ENCODE peak calls at places on chromosomes 6 and 20, in ten cellular contexts. W is T47D, F is mucosa of gallbladder, O is choroid plexus epithelial cell, D is NCI-H774, M is activated T-cell treated with anti-CD3 and anti-CD28 coated beads for 24 hours, I is nephron progenitor cell, E is cardiac muscle cell, G is T-cell, T is T1000. V is an unnamed sample.

GRCh38 chr6:66948106-66948505 is 1241.1 kb upstream of the EYS start:
- DNase-seq in W (peak), D (no peak), I (no peak), F (no peak), E (no peak), T (no peak), M (no peak), O (peak), G (no peak), V (no peak)

GRCh38 chr6:11710968-11711643 is 67.5 kb downstream of the ADTRP start:
- DNase-seq in T (no peak), D (no peak), G (no peak), E (no peak), M (peak), I (no peak), W (no peak), O (no peak), F (no peak), V (no peak)

GRCh38 chr20:7085448-7085847 is 318.0 kb downstream of the BMP2 start:
- DNase-seq in T (no peak), D (no peak), E (peak), F (no peak), G (no peak), W (no peak), I (no peak), O (peak), M (no peak), V (no peak)

GRCh38 chr20:38001981-38002380 is 31.3 kb downstream of the TTI1 start:
- DNase-seq in M (no peak), G (peak), T (no peak), W (no peak), F (no peak), I (no peak), D (no peak), E (peak), O (peak), V (no peak)

GRCh38 chr6:186221-186965 is 105.9 kb upstream of the DUSP22 start:
- DNase-seq in O (peak), E (peak), M (no peak), I (no peak), D (no peak), T (no peak), G (no peak), W (no peak), F (peak), V (no peak)

GRCh38 chr20:46649965-46650542 is 1.2 kb downstream of the SLC13A3 start:
- DNase-seq in W (no peak), E (no peak), D (no peak), M (no peak), F (no peak), G (no peak), I (no peak), O (no peak), T (no peak), V (no peak)

GRCh38 chr20:21020656-21021004 is 85.5 kb downstream of the LINC00237 start:
- DNase-seq in D (no peak), M (no peak), E (no peak), F (no peak), I (no peak), T (no peak), W (no peak), G (no peak), O (no peak), V (no peak)

GRCh38 chr20:4130404-4131189 is 115.2 kb upstream of the RNF24 start:
- DNase-seq in T (no peak), F (no peak), G (no peak), M (no peak), E (no peak), W (no peak), D (no peak), O (peak), I (no peak), V (no peak)

GRCh38 chr6:80182291-80182690 is 75.8 kb downstream of the BCKDHB start:
- DNase-seq in F (no peak), I (no peak), T (no peak), M (no peak), O (peak), D (no peak), G (no peak), E (no peak), W (no peak), V (no peak)

GRCh38 chr20:17128206-17128605 is 98.6 kb upstream of the PCSK2 start:
- DNase-seq in I (no peak), E (no peak), T (no peak), M (no peak), G (no peak), O (no peak), D (no peak), F (no peak), W (no peak), V (no peak)

GRCh38 chr20:14477125-14477524 is 139.7 kb upstream of the FLRT3 start:
- DNase-seq in F (no peak), I (no peak), O (peak), T (peak), E (no peak), G (no peak), W (no peak), D (no peak), M (no peak), V (no peak)

GRCh38 chr20:21114584-21114983 is 8.4 kb upstream of the LINC00237 start:
- DNase-seq in M (no peak), O (no peak), I (no peak), D (no peak), G (no peak), T (no peak), W (no peak), E (no peak), F (no peak), V (no peak)

GRCh38 chr6:21915707-21916399 is 322.3 kb downstream of the SOX4 start:
- DNase-seq in G (no peak), M (no peak), O (peak), E (no peak), T (no peak), D (no peak), W (no peak), I (no peak), F (no peak), V (no peak)

GRCh38 chr6:38678178-38678760 is 24.7 kb downstream of the GLO1 start:
- DNase-seq in I (no peak), W (no peak), G (no peak), F (no peak), D (no peak), M (no peak), T (no peak), O (no peak), E (no peak), V (no peak)

GRCh38 chr20:854601-855000 is 21.1 kb downstream of the FAM110A start:
- DNase-seq in T (no peak), I (no peak), E (no peak), F (no peak), M (no peak), W (no peak), O (no peak), D (no peak), G (no peak), V (no peak)

GRCh38 chr6:22025468-22026159 is 271.2 kb downstream of the PRL start:
- DNase-seq in M (no peak), F (peak), E (peak), O (peak), I (peak), T (no peak), D (no peak), W (no peak), G (no peak), V (no peak)

GRCh38 chr20:47799116-47799715 is 13.9 kb upstream of the SULF2 start:
- DNase-seq in E (no peak), F (no peak), I (no peak), M (no peak), G (no peak), D (no peak), T (no peak), W (no peak), O (no peak), V (no peak)

V was measured in HCT116.